ENCODE peak calls at places on chromosomes 11 and 22, in six cellular contexts. Y is fibroblast of pulmonary artery; K is central memory CD4-positive, alpha-beta T cell; A is left kidney; W is endodermal cell; S is foreskin fibroblast. C is an unnamed sample.

GRCh38 chr11:15769203-15769602 is 587.1 kb downstream of the SOX6 start:
- DNase-seq in Y (no peak), K (no peak), A (peak; percentile 84), W (no peak), S (no peak), C (no peak)

GRCh38 chr11:11568651-11569229 is 53.1 kb downstream of the GALNT18 start:
- DNase-seq in Y (no peak), K (no peak), A (no peak), W (no peak), S (no peak), C (no peak)

GRCh38 chr11:76588455-76589325 is 81.9 kb downstream of the LRRC32 start:
- DNase-seq in Y (peak; percentile 76), K (no peak), A (peak; percentile 37), W (peak; percentile 45), S (no peak), C (peak; percentile 99)

GRCh38 chr11:118086913-118087768 is at the start of gene SMIM35:
- DNase-seq in Y (no peak), K (no peak), A (peak; percentile 19), W (no peak), S (no peak), C (no peak)

GRCh38 chr22:41217553-41218157 is 12.5 kb downstream of the L3MBTL2 start:
- DNase-seq in Y (peak; percentile 96), K (peak; percentile 28), A (peak; percentile 75), W (peak; percentile 62), S (peak; percentile 56), C (peak; percentile 72)

GRCh38 chr11:57207160-57207559 is 25.4 kb downstream of the LRRC55 start:
- DNase-seq in Y (no peak), K (no peak), A (no peak), W (no peak), S (no peak), C (no peak)

GRCh38 chr11:79080506-79080905 is 360.3 kb downstream of the TENM4 start:
- DNase-seq in Y (peak; percentile 67), K (no peak), A (no peak), W (no peak), S (no peak), C (peak; percentile 25)

GRCh38 chr11:20661850-20662249 is 7.5 kb upstream of the NELL1 start:
- DNase-seq in Y (no peak), K (no peak), A (no peak), W (no peak), S (no peak), C (no peak)

GRCh38 chr11:128480066-128480465 is 107.3 kb downstream of the ETS1 start:
- DNase-seq in Y (no peak), K (no peak), A (no peak), W (no peak), S (no peak), C (no peak)

GRCh38 chr11:44559207-44559943 is 6.1 kb upstream of the CD82 start:
- DNase-seq in Y (no peak), K (no peak), A (no peak), W (peak; percentile 90), S (no peak), C (no peak)

GRCh38 chr22:42655693-42656092 is 6.5 kb upstream of the CYB5R3 start:
- DNase-seq in Y (no peak), K (no peak), A (peak; percentile 80), W (peak; percentile 50), S (no peak), C (no peak)

GRCh38 chr11:73755670-73756069 is 5.2 kb downstream of the RAB6A start:
- DNase-seq in Y (no peak), K (no peak), A (no peak), W (no peak), S (no peak), C (no peak)

GRCh38 chr11:87425391-87425790 is 387.7 kb downstream of the TMEM135 start:
- DNase-seq in Y (no peak), K (no peak), A (no peak), W (no peak), S (peak; percentile 48), C (no peak)

GRCh38 chr11:109309153-109309552 is 112.8 kb upstream of the C11orf87 start:
- DNase-seq in Y (peak; percentile 53), K (no peak), A (peak; percentile 32), W (no peak), S (peak; percentile 8), C (no peak)

GRCh38 chr11:123116486-123116885 is 54.5 kb upstream of the HSPA8 start:
- DNase-seq in Y (peak; percentile 38), K (no peak), A (no peak), W (no peak), S (no peak), C (no peak)

GRCh38 chr11:26201411-26201810 is 130.5 kb upstream of the ANO3 start:
- DNase-seq in Y (peak; percentile 17), K (no peak), A (no peak), W (no peak), S (peak; percentile 62), C (no peak)

GRCh38 chr11:108906826-108907225 is 242.0 kb downstream of the DDX10 start:
- DNase-seq in Y (no peak), K (no peak), A (no peak), W (no peak), S (no peak), C (peak; percentile 56)

C was measured in endothelial cell of umbilical vein.